ENCODE peak calls at places on chromosomes 16 and 17, in seven cellular contexts. T is BE2C, V is stomach, L is astrocyte, W is HFF-Myc, J is lower leg skin, E is mucosa of descending colon. Q is an unnamed sample.
A peak's percentile ranks its signal among the peaks of the same experiment; 100 is the strongest.

GRCh38 chr17:18181358-18181757 is 2.3 kb upstream of the ALKBH5 start:
- DNase-seq in W (no peak), V (no peak), L (peak; percentile 69), E (no peak), T (no peak), J (no peak), Q (peak; percentile 72)

GRCh38 chr17:60301644-60302043 is 90.3 kb downstream of the USP32 start:
- DNase-seq in J (no peak), V (no peak), T (no peak), L (no peak), E (no peak), W (no peak), Q (no peak)

GRCh38 chr17:13917635-13918034 is 151.7 kb upstream of the COX10 start:
- DNase-seq in E (no peak), J (no peak), L (no peak), V (no peak), T (no peak), W (no peak), Q (no peak)

GRCh38 chr16:20799599-20799998 is 6.7 kb downstream of the ERI2 start:
- DNase-seq in W (no peak), E (no peak), V (no peak), J (no peak), L (peak; percentile 24), T (no peak), Q (peak; percentile 67)

GRCh38 chr17:1083451-1084187 is 86.7 kb downstream of the TIMM22 start:
- DNase-seq in W (no peak), L (peak; percentile 47), V (peak; percentile 59), T (no peak), E (no peak), J (no peak), Q (no peak)

GRCh38 chr17:2207815-2208515 is 95.6 kb downstream of the SMG6 start:
- DNase-seq in V (no peak), E (no peak), W (no peak), T (no peak), L (no peak), J (no peak), Q (no peak)

GRCh38 chr17:59848778-59849177 is 44.0 kb downstream of the TUBD1 start:
- DNase-seq in V (peak; percentile 74), W (no peak), E (peak; percentile 72), L (no peak), T (no peak), J (peak; percentile 96), Q (peak; percentile 78)

GRCh38 chr16:78034530-78034929 is 12.2 kb downstream of the CLEC3A start:
- DNase-seq in V (no peak), E (no peak), T (no peak), L (peak; percentile 78), W (no peak), J (no peak), Q (no peak)

GRCh38 chr16:81204794-81205680 is 33.5 kb upstream of the BCO1 start:
- DNase-seq in J (no peak), T (peak; percentile 28), V (peak; percentile 48), L (peak; percentile 45), E (peak; percentile 65), W (no peak), Q (peak; percentile 83)

GRCh38 chr17:142102-142661 is 4.8 kb downstream of the SCGB1C2 start:
- DNase-seq in V (peak; percentile 25), L (peak; percentile 11), T (peak; percentile 93), J (peak; percentile 73), W (no peak), E (no peak), Q (peak; percentile 2)

GRCh38 chr17:51046527-51047384 is 73.9 kb downstream of the SPAG9 start:
- DNase-seq in W (peak; percentile 59), T (peak; percentile 89), E (peak; percentile 41), V (no peak), J (peak; percentile 89), L (peak; percentile 97), Q (peak; percentile 92)

GRCh38 chr16:593406-593805 is 3.5 kb downstream of the RAB40C start:
- DNase-seq in T (no peak), V (peak; percentile 83), E (peak; percentile 74), L (no peak), W (no peak), J (no peak), Q (no peak)

GRCh38 chr17:51848451-51848850 is 310.1 kb downstream of the CA10 start:
- DNase-seq in T (no peak), V (no peak), E (no peak), J (no peak), W (no peak), L (no peak), Q (no peak)

GRCh38 chr17:9890124-9890523 is 14.9 kb downstream of the RCVRN start:
- DNase-seq in W (no peak), V (no peak), E (no peak), L (no peak), J (no peak), T (no peak), Q (no peak)

GRCh38 chr17:59436900-59437299 is 105.4 kb downstream of the YPEL2 start:
- DNase-seq in T (no peak), W (no peak), E (no peak), V (no peak), L (no peak), J (no peak), Q (no peak)

GRCh38 chr16:47927330-47927729 is 228.5 kb downstream of the ABCC12 start:
- DNase-seq in W (no peak), L (peak; percentile 61), J (no peak), V (no peak), T (no peak), E (no peak), Q (no peak)

GRCh38 chr16:22050963-22051362 is 41.4 kb upstream of the VWA3A start:
- DNase-seq in T (no peak), E (no peak), W (no peak), L (no peak), J (no peak), V (no peak), Q (no peak)

GRCh38 chr17:32772453-32773025 is 104.4 kb downstream of the MYO1D start:
- DNase-seq in L (no peak), J (no peak), T (no peak), W (no peak), V (no peak), E (no peak), Q (no peak)

DNA sequence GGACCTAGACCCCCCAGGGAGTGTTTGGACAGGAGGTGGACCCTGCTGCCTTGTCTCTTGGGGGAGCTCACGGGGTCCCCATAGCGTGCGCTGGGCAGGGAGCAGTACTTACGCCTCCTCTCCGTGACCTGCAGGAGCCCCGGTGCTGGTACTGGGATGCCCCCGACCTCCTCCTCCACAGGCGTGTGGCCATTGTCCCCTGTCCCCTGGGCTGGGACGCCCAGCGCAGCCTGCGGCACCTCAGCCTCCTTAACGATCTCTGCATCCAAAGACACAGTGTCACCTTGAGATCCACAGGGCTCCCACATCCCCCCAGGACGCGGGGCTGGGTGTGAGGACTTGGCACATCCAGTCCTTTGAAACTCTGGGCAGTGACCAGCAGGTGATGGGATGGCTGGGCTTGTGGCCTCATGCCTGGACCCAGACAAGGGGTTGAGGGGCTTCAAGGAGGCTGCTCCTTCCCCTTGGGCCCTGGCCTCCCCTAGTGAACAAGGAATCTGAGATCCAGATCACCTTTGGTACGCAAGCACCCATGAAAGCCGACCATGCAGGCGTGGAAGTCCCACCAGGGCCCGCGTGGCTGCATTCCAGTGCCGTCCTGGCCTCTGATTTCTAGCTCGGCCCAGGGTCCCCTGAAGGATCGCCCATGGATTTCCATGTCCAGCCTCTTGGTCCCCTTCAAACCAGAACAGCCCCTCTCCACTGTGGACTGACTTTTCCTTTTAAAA is 9.9 kb downstream of the DBNDD1 start:
- DNase-seq in E (no peak), J (no peak), L (no peak), T (no peak), W (no peak), V (no peak), Q (no peak)
- TF ChIP-seq CTCF in E (no peak), J (no peak), L (no peak), T (no peak), W (no peak), V (no peak), Q (no peak)

GRCh38 chr16:74871608-74872007 is 97.0 kb upstream of the FA2H start:
- DNase-seq in L (no peak), T (no peak), V (no peak), E (no peak), J (no peak), W (no peak), Q (no peak)
- H3K4me3 ChIP-seq in L (no peak overlapping the region), T (no peak overlapping the region), V (no peak overlapping the region), E (no peak overlapping the region), J (no peak overlapping the region), W (no peak overlapping the region), Q (no peak overlapping the region)

GRCh38 chr16:30723725-30724355 is 24.4 kb upstream of the PHKG2 start:
- DNase-seq in E (no peak), J (no peak), V (no peak), L (no peak), T (no peak), W (no peak), Q (no peak)

GRCh38 chr16:30721167-30721566 is 22.2 kb downstream of the SRCAP start:
- DNase-seq in J (no peak), E (no peak), W (no peak), L (no peak), V (no peak), T (no peak), Q (no peak)

GRCh38 chr16:30721606-30722005 is 22.6 kb downstream of the SRCAP start:
- DNase-seq in J (no peak), E (no peak), V (no peak), L (no peak), W (no peak), T (no peak), Q (no peak)

GRCh38 chr16:30722916-30723315 is 23.9 kb downstream of the SRCAP start:
- DNase-seq in E (no peak), V (no peak), J (no peak), T (no peak), L (no peak), W (no peak), Q (no peak)

DNA sequence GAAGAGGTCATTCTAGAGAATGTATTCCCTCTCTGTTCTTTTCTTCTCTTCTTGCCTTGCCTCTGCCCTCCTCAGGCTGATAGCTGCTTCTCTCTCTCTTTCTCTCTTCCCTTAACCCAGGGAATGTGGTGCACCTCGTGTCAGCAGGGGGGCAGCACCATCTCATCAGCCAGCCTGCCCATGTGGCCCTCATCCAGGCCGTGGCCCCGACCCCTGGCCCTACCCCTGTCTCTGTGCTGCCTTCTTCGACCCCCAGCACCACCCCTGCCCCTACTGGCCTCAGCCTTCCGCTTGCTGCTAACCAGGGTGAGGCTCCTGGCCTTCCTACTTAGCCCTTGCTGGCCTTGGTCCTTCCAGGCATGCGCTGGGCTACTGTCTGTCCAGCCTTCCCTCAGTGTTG is 23.5 kb downstream of the SRCAP start:
- DNase-seq in V (no peak), E (no peak), L (no peak), J (no peak), W (no peak), T (no peak), Q (no peak)
- TF ChIP-seq CTCF in V (no peak), E (no peak), L (no peak), J (no peak), W (no peak), T (no peak), Q (no peak)

DNA sequence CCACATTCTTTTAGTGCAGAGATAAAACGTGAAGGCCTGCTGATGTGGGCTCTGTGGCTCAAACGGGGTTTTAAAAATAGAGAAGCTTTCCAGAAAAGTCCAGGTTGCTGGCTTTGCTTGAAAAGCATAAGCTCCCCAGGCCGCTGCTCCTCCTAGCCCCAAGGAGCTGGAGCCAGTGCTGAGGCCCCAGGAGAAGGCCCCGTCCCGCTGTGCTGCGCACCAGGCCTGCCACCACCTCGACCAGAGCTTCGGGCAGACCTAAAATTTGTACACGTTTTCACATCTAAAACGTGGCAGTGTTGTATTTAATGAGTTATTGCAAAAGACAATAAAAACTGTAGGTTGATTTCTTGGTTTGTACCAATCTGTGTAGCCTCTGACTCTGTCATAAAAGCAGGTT is 42.0 kb downstream of the SEC14L1 start:
- DNase-seq in T (no peak), V (no peak), J (no peak), L (no peak), E (no peak), W (no peak), Q (no peak)
- H3K4me3 ChIP-seq in T (no peak overlapping the region), V (no peak overlapping the region), J (no peak overlapping the region), L (no peak overlapping the region), E (no peak overlapping the region), W (no peak overlapping the region), Q (no peak overlapping the region)

Q was measured in fibroblast of the aortic adventitia.